ENCODE peak calls at places on chromosomes 6 and 20, in seven cellular contexts. One of them, this sample, is unnamed.

GRCh38 chr6:5723905-5724691 is 282.6 kb downstream of the NRN1 start:
- DNase-seq in pancreas: no peak
- DNase-seq in GM23248: no peak
- DNase-seq in HepG2: no peak
- DNase-seq in right cardiac atrium: no peak
- DNase-seq in ovary: no peak
- DNase-seq in naive thymus-derived CD4-positive, alpha-beta T cell: no peak
- DNase-seq in this sample: peak; percentile 29

GRCh38 chr6:157428418-157429202 is 47.6 kb downstream of the ZDHHC14 start:
- DNase-seq in naive thymus-derived CD4-positive, alpha-beta T cell: no peak
- DNase-seq in GM23248: peak; percentile 7
- DNase-seq in ovary: no peak
- DNase-seq in pancreas: no peak
- DNase-seq in right cardiac atrium: no peak
- DNase-seq in HepG2: peak; percentile 73
- DNase-seq in this sample: peak; percentile 71

GRCh38 chr6:66508433-66508832 is 801.4 kb upstream of the EYS start:
- DNase-seq in right cardiac atrium: no peak
- DNase-seq in GM23248: peak; percentile 0
- DNase-seq in pancreas: no peak
- DNase-seq in HepG2: no peak
- DNase-seq in naive thymus-derived CD4-positive, alpha-beta T cell: no peak
- DNase-seq in ovary: no peak
- DNase-seq in this sample: no peak

GRCh38 chr6:52263709-52264320 is 19.5 kb upstream of the IL17F start:
- DNase-seq in naive thymus-derived CD4-positive, alpha-beta T cell: peak; percentile 44
- DNase-seq in pancreas: peak; percentile 74
- DNase-seq in ovary: peak; percentile 68
- DNase-seq in GM23248: peak; percentile 76
- DNase-seq in HepG2: peak; percentile 64
- DNase-seq in right cardiac atrium: peak; percentile 33
- DNase-seq in this sample: peak; percentile 62

GRCh38 chr6:48378874-48379407 is 267.9 kb upstream of the PTCHD4 start:
- DNase-seq in pancreas: no peak
- DNase-seq in naive thymus-derived CD4-positive, alpha-beta T cell: no peak
- DNase-seq in HepG2: no peak
- DNase-seq in GM23248: no peak
- DNase-seq in right cardiac atrium: no peak
- DNase-seq in ovary: no peak
- DNase-seq in this sample: no peak

GRCh38 chr6:161369339-161369738 is 95.5 kb upstream of the AGPAT4 start:
- DNase-seq in GM23248: peak; percentile 99
- DNase-seq in right cardiac atrium: no peak
- DNase-seq in ovary: no peak
- DNase-seq in pancreas: no peak
- DNase-seq in naive thymus-derived CD4-positive, alpha-beta T cell: no peak
- DNase-seq in HepG2: no peak
- DNase-seq in this sample: no peak

GRCh38 chr6:121522771-121523386 is 87.4 kb downstream of the GJA1 start:
- DNase-seq in GM23248: peak; percentile 56
- DNase-seq in pancreas: no peak
- DNase-seq in naive thymus-derived CD4-positive, alpha-beta T cell: no peak
- DNase-seq in right cardiac atrium: no peak
- DNase-seq in HepG2: no peak
- DNase-seq in ovary: no peak
- DNase-seq in this sample: no peak

GRCh38 chr6:37988131-37988530 is 168.6 kb downstream of the ZFAND3 start:
- DNase-seq in pancreas: no peak
- DNase-seq in naive thymus-derived CD4-positive, alpha-beta T cell: no peak
- DNase-seq in ovary: no peak
- DNase-seq in GM23248: peak; percentile 51
- DNase-seq in right cardiac atrium: no peak
- DNase-seq in HepG2: peak; percentile 81
- DNase-seq in this sample: no peak

GRCh38 chr6:26030716-26031115 is 56.5 kb upstream of the HFE start:
- DNase-seq in pancreas: no peak
- DNase-seq in HepG2: no peak
- DNase-seq in ovary: no peak
- DNase-seq in naive thymus-derived CD4-positive, alpha-beta T cell: no peak
- DNase-seq in right cardiac atrium: no peak
- DNase-seq in GM23248: no peak
- DNase-seq in this sample: no peak

GRCh38 chr6:308307-308706 is 16.0 kb downstream of the DUSP22 start:
- DNase-seq in naive thymus-derived CD4-positive, alpha-beta T cell: no peak
- DNase-seq in HepG2: no peak
- DNase-seq in ovary: no peak
- DNase-seq in pancreas: no peak
- DNase-seq in right cardiac atrium: no peak
- DNase-seq in GM23248: no peak
- DNase-seq in this sample: no peak

GRCh38 chr6:64034331-64034730 is 398.7 kb downstream of the PHF3 start:
- DNase-seq in naive thymus-derived CD4-positive, alpha-beta T cell: no peak
- DNase-seq in pancreas: no peak
- DNase-seq in GM23248: no peak
- DNase-seq in HepG2: no peak
- DNase-seq in ovary: no peak
- DNase-seq in right cardiac atrium: no peak
- DNase-seq in this sample: no peak

GRCh38 chr6:147506704-147507114 is 1.8 kb upstream of the SAMD5 start:
- DNase-seq in right cardiac atrium: peak; percentile 80
- DNase-seq in HepG2: peak; percentile 38
- DNase-seq in GM23248: peak; percentile 66
- DNase-seq in pancreas: peak; percentile 81
- DNase-seq in ovary: peak; percentile 57
- DNase-seq in naive thymus-derived CD4-positive, alpha-beta T cell: no peak
- DNase-seq in this sample: peak; percentile 63

GRCh38 chr6:15299430-15300131 is 53.7 kb downstream of the JARID2 start:
- DNase-seq in HepG2: peak; percentile 60
- DNase-seq in GM23248: peak; percentile 48
- DNase-seq in pancreas: no peak
- DNase-seq in ovary: peak; percentile 69
- DNase-seq in right cardiac atrium: peak; percentile 69
- DNase-seq in naive thymus-derived CD4-positive, alpha-beta T cell: no peak
- DNase-seq in this sample: peak; percentile 47

GRCh38 chr6:75876152-75876551 is 127.1 kb downstream of the MYO6 start:
- DNase-seq in naive thymus-derived CD4-positive, alpha-beta T cell: no peak
- DNase-seq in HepG2: no peak
- DNase-seq in right cardiac atrium: no peak
- DNase-seq in ovary: no peak
- DNase-seq in pancreas: no peak
- DNase-seq in GM23248: no peak
- DNase-seq in this sample: no peak

GRCh38 chr6:156832166-156832743 is 55.1 kb downstream of the ARID1B start:
- DNase-seq in ovary: peak; percentile 71
- DNase-seq in GM23248: peak; percentile 28
- DNase-seq in naive thymus-derived CD4-positive, alpha-beta T cell: no peak
- DNase-seq in right cardiac atrium: peak; percentile 53
- DNase-seq in HepG2: no peak
- DNase-seq in pancreas: no peak
- DNase-seq in this sample: peak; percentile 48

GRCh38 chr20:46446851-46447250 is 40.4 kb upstream of the ELMO2 start:
- DNase-seq in ovary: no peak
- DNase-seq in right cardiac atrium: no peak
- DNase-seq in pancreas: no peak
- DNase-seq in HepG2: no peak
- DNase-seq in naive thymus-derived CD4-positive, alpha-beta T cell: no peak
- DNase-seq in GM23248: no peak
- DNase-seq in this sample: no peak

GRCh38 chr6:122393339-122393896 is 6.0 kb upstream of the HSF2 start:
- DNase-seq in pancreas: no peak
- DNase-seq in GM23248: peak; percentile 2
- DNase-seq in right cardiac atrium: no peak
- DNase-seq in HepG2: no peak
- DNase-seq in naive thymus-derived CD4-positive, alpha-beta T cell: no peak
- DNase-seq in ovary: no peak
- DNase-seq in this sample: no peak

GRCh38 chr6:36949636-36950035 is 4.9 kb upstream of the PI16 start:
- DNase-seq in naive thymus-derived CD4-positive, alpha-beta T cell: no peak
- DNase-seq in right cardiac atrium: no peak
- DNase-seq in HepG2: no peak
- DNase-seq in GM23248: peak; percentile 55
- DNase-seq in pancreas: no peak
- DNase-seq in ovary: no peak
- DNase-seq in this sample: no peak
- H3K27ac ChIP-seq in naive thymus-derived CD4-positive, alpha-beta T cell: no peak overlapping the region
- H3K27ac ChIP-seq in right cardiac atrium: no peak overlapping the region
- H3K27ac ChIP-seq in HepG2: no peak overlapping the region
- H3K27ac ChIP-seq in GM23248: peak overlapping the region; percentile 18
- H3K27ac ChIP-seq in pancreas: no peak overlapping the region
- H3K27ac ChIP-seq in ovary: no peak overlapping the region
- H3K27ac ChIP-seq in this sample: no peak overlapping the region

GRCh38 chr20:48012401-48012974 is 227.2 kb upstream of the SULF2 start:
- DNase-seq in pancreas: no peak
- DNase-seq in HepG2: peak; percentile 49
- DNase-seq in right cardiac atrium: no peak
- DNase-seq in GM23248: peak; percentile 78
- DNase-seq in ovary: peak; percentile 3
- DNase-seq in naive thymus-derived CD4-positive, alpha-beta T cell: no peak
- DNase-seq in this sample: no peak
- H3K9me3 ChIP-seq in pancreas: no peaks in the 10 kb centered on the region
- H3K9me3 ChIP-seq in HepG2: peaks cover 26% of the 10 kb centered on the region
- H3K9me3 ChIP-seq in right cardiac atrium: peaks cover 1% of the 10 kb centered on the region
- H3K9me3 ChIP-seq in GM23248: no peaks in the 10 kb centered on the region
- H3K9me3 ChIP-seq in ovary: no peaks in the 10 kb centered on the region
- H3K9me3 ChIP-seq in naive thymus-derived CD4-positive, alpha-beta T cell: no peaks in the 10 kb centered on the region
- H3K9me3 ChIP-seq in this sample: no peaks in the 10 kb centered on the region

GRCh38 chr6:162613310-162613709 is 114.3 kb downstream of the PRKN start:
- DNase-seq in ovary: no peak
- DNase-seq in GM23248: no peak
- DNase-seq in naive thymus-derived CD4-positive, alpha-beta T cell: no peak
- DNase-seq in pancreas: no peak
- DNase-seq in HepG2: no peak
- DNase-seq in right cardiac atrium: no peak
- DNase-seq in this sample: no peak

GRCh38 chr6:162612613-162613012 is 115.0 kb downstream of the PRKN start:
- DNase-seq in naive thymus-derived CD4-positive, alpha-beta T cell: no peak
- DNase-seq in right cardiac atrium: no peak
- DNase-seq in ovary: no peak
- DNase-seq in pancreas: no peak
- DNase-seq in HepG2: no peak
- DNase-seq in GM23248: no peak
- DNase-seq in this sample: no peak

GRCh38 chr6:162605881-162606280 is 121.7 kb downstream of the PRKN start:
- DNase-seq in right cardiac atrium: no peak
- DNase-seq in ovary: no peak
- DNase-seq in pancreas: no peak
- DNase-seq in GM23248: no peak
- DNase-seq in naive thymus-derived CD4-positive, alpha-beta T cell: no peak
- DNase-seq in HepG2: no peak
- DNase-seq in this sample: no peak

GRCh38 chr6:162615016-162615717 is 112.4 kb downstream of the PRKN start:
- DNase-seq in HepG2: no peak
- DNase-seq in ovary: peak; percentile 38
- DNase-seq in pancreas: no peak
- DNase-seq in naive thymus-derived CD4-positive, alpha-beta T cell: no peak
- DNase-seq in right cardiac atrium: peak; percentile 22
- DNase-seq in GM23248: peak; percentile 57
- DNase-seq in this sample: peak; percentile 69

DNA sequence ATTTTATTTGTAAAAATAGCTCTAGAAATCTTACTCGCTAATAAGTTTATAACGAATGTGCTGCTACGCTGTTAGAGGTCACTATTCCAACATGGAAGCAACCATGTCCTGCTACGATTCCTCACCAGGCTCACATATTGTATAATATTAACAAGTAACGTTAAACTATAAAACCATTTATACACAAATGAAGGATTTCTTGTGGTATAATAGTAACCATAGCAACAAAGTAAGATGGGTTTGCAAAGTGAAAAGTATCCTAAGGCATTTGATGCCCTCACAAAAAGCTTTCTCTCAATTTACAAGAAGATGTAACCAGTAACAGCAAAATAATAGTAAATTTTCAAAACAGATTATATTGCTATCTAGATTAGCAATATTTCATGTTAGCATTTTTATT is 117.2 kb downstream of the PRKN start:
- DNase-seq in HepG2: no peak
- DNase-seq in right cardiac atrium: no peak
- DNase-seq in GM23248: no peak
- DNase-seq in naive thymus-derived CD4-positive, alpha-beta T cell: no peak
- DNase-seq in ovary: no peak
- DNase-seq in pancreas: no peak
- DNase-seq in this sample: no peak
- H3K27ac ChIP-seq in HepG2: no peak overlapping the region
- H3K27ac ChIP-seq in right cardiac atrium: no peak overlapping the region
- H3K27ac ChIP-seq in GM23248: no peak overlapping the region
- H3K27ac ChIP-seq in naive thymus-derived CD4-positive, alpha-beta T cell: no peak overlapping the region
- H3K27ac ChIP-seq in ovary: no peak overlapping the region
- H3K27ac ChIP-seq in pancreas: no peak overlapping the region
- H3K27ac ChIP-seq in this sample: no peak overlapping the region

DNA sequence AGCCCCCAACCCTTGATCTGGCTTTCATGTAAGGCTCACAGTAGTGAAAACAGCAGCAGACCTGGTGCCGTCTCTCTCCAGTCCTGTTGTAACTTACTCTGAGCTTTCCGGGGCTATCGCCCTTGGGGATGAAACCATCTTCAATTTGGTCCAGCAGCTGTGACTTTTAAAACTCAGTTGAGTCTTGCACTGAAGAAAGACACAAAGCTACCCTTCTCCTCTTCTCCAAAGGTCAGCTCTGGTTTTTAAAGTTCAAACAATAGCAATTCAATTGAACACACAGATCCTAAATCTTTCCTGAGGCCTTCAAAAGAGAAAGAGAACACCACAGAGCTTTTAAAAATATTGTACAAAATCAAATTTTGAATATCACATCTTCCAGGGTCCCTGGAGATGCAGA is 83.5 kb downstream of the SNX5 start:
- DNase-seq in pancreas: no peak
- DNase-seq in naive thymus-derived CD4-positive, alpha-beta T cell: no peak
- DNase-seq in GM23248: no peak
- DNase-seq in HepG2: no peak
- DNase-seq in ovary: no peak
- DNase-seq in right cardiac atrium: no peak
- DNase-seq in this sample: no peak
- H3K9me3 ChIP-seq in pancreas: no peaks in the 10 kb centered on the region
- H3K9me3 ChIP-seq in naive thymus-derived CD4-positive, alpha-beta T cell: no peaks in the 10 kb centered on the region
- H3K9me3 ChIP-seq in GM23248: no peaks in the 10 kb centered on the region
- H3K9me3 ChIP-seq in HepG2: peaks cover 15% of the 10 kb centered on the region
- H3K9me3 ChIP-seq in ovary: no peaks in the 10 kb centered on the region
- H3K9me3 ChIP-seq in right cardiac atrium: no peaks in the 10 kb centered on the region
- H3K9me3 ChIP-seq in this sample: no peaks in the 10 kb centered on the region

GRCh38 chr6:96990989-96991388 is 66.5 kb downstream of the KLHL32 start:
- DNase-seq in right cardiac atrium: no peak
- DNase-seq in GM23248: no peak
- DNase-seq in naive thymus-derived CD4-positive, alpha-beta T cell: no peak
- DNase-seq in pancreas: no peak
- DNase-seq in ovary: no peak
- DNase-seq in HepG2: no peak
- DNase-seq in this sample: no peak
- H3K27ac ChIP-seq in right cardiac atrium: no peak overlapping the region
- H3K27ac ChIP-seq in GM23248: no peak overlapping the region
- H3K27ac ChIP-seq in naive thymus-derived CD4-positive, alpha-beta T cell: no peak overlapping the region
- H3K27ac ChIP-seq in pancreas: no peak overlapping the region
- H3K27ac ChIP-seq in ovary: no peak overlapping the region
- H3K27ac ChIP-seq in HepG2: no peak overlapping the region
- H3K27ac ChIP-seq in this sample: no peak overlapping the region

GRCh38 chr6:84696181-84696580 is 68.2 kb downstream of the TBX18 start:
- DNase-seq in HepG2: no peak
- DNase-seq in pancreas: no peak
- DNase-seq in GM23248: peak; percentile 18
- DNase-seq in ovary: no peak
- DNase-seq in right cardiac atrium: no peak
- DNase-seq in naive thymus-derived CD4-positive, alpha-beta T cell: no peak
- DNase-seq in this sample: no peak
- H3K9me3 ChIP-seq in HepG2: no peaks in the 10 kb centered on the region
- H3K9me3 ChIP-seq in pancreas: no peaks in the 10 kb centered on the region
- H3K9me3 ChIP-seq in GM23248: no peaks in the 10 kb centered on the region
- H3K9me3 ChIP-seq in ovary: no peaks in the 10 kb centered on the region
- H3K9me3 ChIP-seq in right cardiac atrium: no peaks in the 10 kb centered on the region
- H3K9me3 ChIP-seq in naive thymus-derived CD4-positive, alpha-beta T cell: no peaks in the 10 kb centered on the region
- H3K9me3 ChIP-seq in this sample: no peaks in the 10 kb centered on the region